ENCODE peak calls at places on chromosomes 4 and X, in four cellular contexts. One of them, this sample, is unnamed.

GRCh38 chr4:85000343-85000742 is 33.9 kb upstream of the WDFY3 start:
- DNase-seq in heart right ventricle: no peak
- DNase-seq in psoas muscle: no peak
- DNase-seq in kidney: no peak
- DNase-seq in this sample: no peak

GRCh38 chrX:11953615-11954014 is 184.7 kb upstream of the FRMPD4 start:
- DNase-seq in heart right ventricle: no peak
- DNase-seq in psoas muscle: no peak
- DNase-seq in kidney: no peak
- DNase-seq in this sample: no peak

GRCh38 chrX:3415011-3415410 is 68.6 kb upstream of the MXRA5 start:
- DNase-seq in heart right ventricle: no peak
- DNase-seq in psoas muscle: no peak
- DNase-seq in kidney: no peak
- DNase-seq in this sample: no peak

GRCh38 chr4:54942735-54943134 is 182.7 kb downstream of the KDR start:
- DNase-seq in heart right ventricle: no peak
- DNase-seq in psoas muscle: no peak
- DNase-seq in kidney: no peak
- DNase-seq in this sample: no peak

GRCh38 chrX:56800801-56801200 is 71.8 kb downstream of the NBDY start:
- DNase-seq in heart right ventricle: no peak
- DNase-seq in psoas muscle: no peak
- DNase-seq in kidney: no peak
- DNase-seq in this sample: peak

GRCh38 chrX:13685126-13685763 is 3.7 kb upstream of the RAB9A start:
- DNase-seq in heart right ventricle: no peak
- DNase-seq in psoas muscle: no peak
- DNase-seq in kidney: no peak
- DNase-seq in this sample: no peak

GRCh38 chr4:183352546-183352945 is 30.3 kb upstream of the CLDN24 start:
- DNase-seq in heart right ventricle: no peak
- DNase-seq in psoas muscle: no peak
- DNase-seq in kidney: no peak
- DNase-seq in this sample: no peak

GRCh38 chrX:133838761-133839676 is 146.4 kb downstream of the GPC3 start:
- DNase-seq in heart right ventricle: peak
- DNase-seq in psoas muscle: no peak
- DNase-seq in kidney: no peak
- DNase-seq in this sample: no peak

GRCh38 chr4:83170952-83171399 is 56.4 kb upstream of the PLAC8 start:
- DNase-seq in heart right ventricle: no peak
- DNase-seq in psoas muscle: no peak
- DNase-seq in kidney: no peak
- DNase-seq in this sample: no peak

GRCh38 chrX:140500427-140500826 is 4.4 kb downstream of the SOX3 start:
- DNase-seq in heart right ventricle: no peak
- DNase-seq in psoas muscle: no peak
- DNase-seq in kidney: no peak
- DNase-seq in this sample: no peak

GRCh38 chrX:31715675-31716074 is 643.8 kb upstream of the FTHL17 start:
- DNase-seq in heart right ventricle: no peak
- DNase-seq in psoas muscle: no peak
- DNase-seq in kidney: no peak
- DNase-seq in this sample: no peak

GRCh38 chr4:87967193-87967592 is 8.3 kb upstream of the SPP1 start:
- DNase-seq in heart right ventricle: no peak
- DNase-seq in psoas muscle: no peak
- DNase-seq in kidney: no peak
- DNase-seq in this sample: no peak

GRCh38 chrX:39975094-39975865 is 122.5 kb downstream of the BCOR start:
- DNase-seq in heart right ventricle: no peak
- DNase-seq in psoas muscle: no peak
- DNase-seq in kidney: peak
- DNase-seq in this sample: no peak

GRCh38 chrX:124518888-124519287 is 172.5 kb downstream of the SH2D1A start:
- DNase-seq in heart right ventricle: no peak
- DNase-seq in psoas muscle: no peak
- DNase-seq in kidney: no peak
- DNase-seq in this sample: no peak

GRCh38 chrX:11968470-11968869 is 169.8 kb upstream of the FRMPD4 start:
- DNase-seq in heart right ventricle: no peak
- DNase-seq in psoas muscle: no peak
- DNase-seq in kidney: no peak
- DNase-seq in this sample: no peak

GRCh38 chrX:84144991-84145390 is 43.0 kb downstream of the RPS6KA6 start:
- DNase-seq in heart right ventricle: no peak
- DNase-seq in psoas muscle: no peak
- DNase-seq in kidney: no peak
- DNase-seq in this sample: no peak

GRCh38 chrX:149527705-149528104 is 13.1 kb upstream of the EOLA1 start:
- DNase-seq in heart right ventricle: no peak
- DNase-seq in psoas muscle: no peak
- DNase-seq in kidney: no peak
- DNase-seq in this sample: no peak

GRCh38 chr4:120088507-120088906 is 21.9 kb upstream of the MAD2L1 start:
- DNase-seq in heart right ventricle: no peak
- DNase-seq in psoas muscle: no peak
- DNase-seq in kidney: no peak
- DNase-seq in this sample: no peak

GRCh38 chr4:185270037-185270436 is 60.6 kb downstream of the SNX25 start:
- DNase-seq in heart right ventricle: no peak
- DNase-seq in psoas muscle: no peak
- DNase-seq in kidney: no peak
- DNase-seq in this sample: no peak

GRCh38 chr4:99336553-99336952 is 15.4 kb upstream of the ADH1B start:
- DNase-seq in heart right ventricle: no peak
- DNase-seq in psoas muscle: no peak
- DNase-seq in kidney: no peak
- DNase-seq in this sample: no peak

GRCh38 chrX:19811807-19812604 is 75.4 kb downstream of the SH3KBP1 start:
- DNase-seq in heart right ventricle: no peak
- DNase-seq in psoas muscle: no peak
- DNase-seq in kidney: no peak
- DNase-seq in this sample: peak

GRCh38 chrX:134982748-134983147 is 8.0 kb upstream of the SMIM10 start:
- DNase-seq in heart right ventricle: no peak
- DNase-seq in psoas muscle: no peak
- DNase-seq in kidney: no peak
- DNase-seq in this sample: no peak
- H3K27ac ChIP-seq in heart right ventricle: no peak
- H3K27ac ChIP-seq in psoas muscle: no peak
- H3K27ac ChIP-seq in kidney: no peak
- H3K27ac ChIP-seq in this sample: no peak

DNA sequence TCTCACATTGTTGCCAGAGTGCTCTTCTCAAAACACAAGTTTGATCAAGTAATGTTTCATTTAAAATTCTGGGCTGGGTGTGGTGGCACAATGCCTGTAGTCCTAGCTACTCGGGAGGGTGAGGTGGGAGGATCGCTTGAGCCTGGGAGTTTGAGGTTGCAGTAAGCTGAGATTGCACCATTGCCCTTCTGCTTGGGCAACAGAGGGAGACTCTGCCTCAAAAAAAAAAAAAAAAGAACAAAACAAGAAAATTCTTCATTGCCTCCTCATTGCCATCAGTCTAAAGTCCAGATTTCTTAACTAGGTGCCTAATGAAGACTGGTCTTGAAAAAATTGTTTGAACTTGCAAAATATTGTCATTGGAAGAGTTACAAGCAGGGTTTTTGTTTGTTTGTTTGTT is 120.1 kb downstream of the MFAP3L start:
- DNase-seq in heart right ventricle: no peak
- DNase-seq in psoas muscle: no peak
- DNase-seq in kidney: no peak
- DNase-seq in this sample: no peak
- H3K27ac ChIP-seq in heart right ventricle: no peak
- H3K27ac ChIP-seq in psoas muscle: no peak
- H3K27ac ChIP-seq in kidney: no peak
- H3K27ac ChIP-seq in this sample: no peak

DNA sequence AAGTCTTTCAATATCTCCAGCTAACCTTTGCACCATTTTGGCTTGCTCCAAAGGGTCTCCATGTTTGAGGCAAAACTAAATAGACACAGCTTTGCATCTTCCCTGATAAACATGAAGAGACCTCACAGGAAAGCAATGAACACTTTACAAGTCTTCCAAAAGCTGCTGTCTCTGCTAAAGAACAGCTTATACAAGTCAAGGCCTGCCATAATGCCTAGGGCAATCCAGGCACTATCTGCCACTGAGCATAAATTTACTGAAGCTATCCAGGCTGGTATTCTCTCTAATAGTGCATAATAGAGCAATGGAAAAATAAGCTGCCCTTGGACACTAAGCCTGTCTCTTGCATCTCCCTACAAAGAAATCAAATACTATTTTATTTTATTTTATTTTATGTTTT is 60.1 kb upstream of the S100G start:
- DNase-seq in heart right ventricle: no peak
- DNase-seq in psoas muscle: no peak
- DNase-seq in kidney: no peak
- DNase-seq in this sample: no peak
- H3K27ac ChIP-seq in heart right ventricle: no peak
- H3K27ac ChIP-seq in psoas muscle: no peak
- H3K27ac ChIP-seq in kidney: no peak
- H3K27ac ChIP-seq in this sample: no peak

GRCh38 chr4:47463235-47463956 is at the start of gene COMMD8:
- DNase-seq in heart right ventricle: peak
- DNase-seq in psoas muscle: peak
- DNase-seq in kidney: peak
- DNase-seq in this sample: peak
- H3K27ac ChIP-seq in heart right ventricle: peak
- H3K27ac ChIP-seq in psoas muscle: peak
- H3K27ac ChIP-seq in kidney: peak
- H3K27ac ChIP-seq in this sample: peak

GRCh38 chr4:43481526-43481925 is 589.0 kb downstream of the GRXCR1 start:
- DNase-seq in heart right ventricle: no peak
- DNase-seq in psoas muscle: no peak
- DNase-seq in kidney: no peak
- DNase-seq in this sample: no peak
- H3K27ac ChIP-seq in heart right ventricle: no peak
- H3K27ac ChIP-seq in psoas muscle: no peak
- H3K27ac ChIP-seq in kidney: no peak
- H3K27ac ChIP-seq in this sample: no peak

GRCh38 chr4:76690091-76690905 is 207.6 kb downstream of the SOWAHB start:
- DNase-seq in heart right ventricle: no peak
- DNase-seq in psoas muscle: no peak
- DNase-seq in kidney: no peak
- DNase-seq in this sample: no peak

GRCh38 chr4:76690906-76691275 is 207.1 kb downstream of the SOWAHB start:
- DNase-seq in heart right ventricle: no peak
- DNase-seq in psoas muscle: no peak
- DNase-seq in kidney: no peak
- DNase-seq in this sample: no peak

GRCh38 chr4:76689079-76689817 is 208.7 kb downstream of the SOWAHB start:
- DNase-seq in heart right ventricle: no peak
- DNase-seq in psoas muscle: peak
- DNase-seq in kidney: peak
- DNase-seq in this sample: no peak

GRCh38 chr4:76688737-76689078 is 209.2 kb downstream of the SOWAHB start:
- DNase-seq in heart right ventricle: no peak
- DNase-seq in psoas muscle: no peak
- DNase-seq in kidney: no peak
- DNase-seq in this sample: no peak

DNA sequence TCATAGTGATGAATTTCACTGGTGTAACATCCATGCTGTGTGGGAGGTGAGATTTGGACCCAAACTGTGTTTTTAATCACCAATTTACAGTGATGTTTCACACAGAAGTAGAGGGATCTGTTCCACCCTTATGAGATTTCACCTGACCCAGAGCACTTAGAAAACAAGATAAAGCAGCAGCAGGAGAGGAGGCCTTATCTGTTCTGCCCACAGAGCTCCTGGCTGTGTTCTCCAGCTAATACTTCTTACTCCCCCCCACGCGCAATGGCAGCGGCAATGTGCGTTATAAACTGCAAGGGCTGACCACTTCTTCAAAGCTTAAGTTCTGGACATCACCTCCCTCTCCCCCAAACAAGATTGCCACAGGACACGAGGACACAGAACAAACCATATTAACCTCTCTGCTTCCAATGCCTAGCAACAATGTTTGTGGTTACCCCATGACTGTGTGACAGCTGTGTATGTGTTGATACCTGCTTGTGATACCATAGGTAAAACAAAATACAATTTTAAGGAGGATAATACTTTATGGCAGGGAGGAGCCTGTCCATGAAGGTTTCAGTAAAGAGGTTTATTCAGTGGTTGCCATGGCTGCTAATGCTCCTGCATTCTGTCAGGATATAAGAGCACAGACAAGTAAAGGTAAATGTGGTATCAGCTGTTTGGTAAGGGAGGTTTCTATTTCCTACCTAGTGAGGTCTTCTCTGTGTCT is 210.1 kb downstream of the SOWAHB start:
- DNase-seq in heart right ventricle: no peak
- DNase-seq in psoas muscle: no peak
- DNase-seq in kidney: no peak
- DNase-seq in this sample: no peak
- H3K27ac ChIP-seq in heart right ventricle: no peak
- H3K27ac ChIP-seq in psoas muscle: no peak
- H3K27ac ChIP-seq in kidney: peak
- H3K27ac ChIP-seq in this sample: peak

GRCh38 chr4:107164962-107165361 is 128.8 kb upstream of the DKK2 start:
- DNase-seq in heart right ventricle: no peak
- DNase-seq in psoas muscle: no peak
- DNase-seq in kidney: no peak
- DNase-seq in this sample: no peak
- H3K27ac ChIP-seq in heart right ventricle: no peak
- H3K27ac ChIP-seq in psoas muscle: no peak
- H3K27ac ChIP-seq in kidney: no peak
- H3K27ac ChIP-seq in this sample: no peak

GRCh38 chr4:76857010-76857409 is 40.9 kb downstream of the SOWAHB start:
- DNase-seq in heart right ventricle: no peak
- DNase-seq in psoas muscle: no peak
- DNase-seq in kidney: no peak
- DNase-seq in this sample: no peak

GRCh38 chr4:76851375-76851774 is 46.6 kb downstream of the SOWAHB start:
- DNase-seq in heart right ventricle: no peak
- DNase-seq in psoas muscle: no peak
- DNase-seq in kidney: no peak
- DNase-seq in this sample: no peak

GRCh38 chr4:76854858-76855257 is 43.1 kb downstream of the SOWAHB start:
- DNase-seq in heart right ventricle: no peak
- DNase-seq in psoas muscle: no peak
- DNase-seq in kidney: no peak
- DNase-seq in this sample: no peak

GRCh38 chr4:76856183-76856969 is 41.6 kb downstream of the SOWAHB start:
- DNase-seq in heart right ventricle: no peak
- DNase-seq in psoas muscle: no peak
- DNase-seq in kidney: no peak
- DNase-seq in this sample: no peak
- H3K27ac ChIP-seq in heart right ventricle: no peak
- H3K27ac ChIP-seq in psoas muscle: no peak
- H3K27ac ChIP-seq in kidney: no peak
- H3K27ac ChIP-seq in this sample: peak

This sample was measured in coronary artery.